ENCODE peak calls at places on chromosomes 16 and 17, in four cellular contexts. Y, J, H and L are unnamed samples. For H3K36me3 and H3K4me1, the result is how much of the 10 kb centered on the place peaks cover.

GRCh38 chr17:29149431-29150064 is 30.6 kb downstream of the MYO18A start:
- DNase-seq in Y (peak), J (peak), H (no peak), L (no peak)

GRCh38 chr17:44916781-44917241 is 1.5 kb upstream of the GFAP start:
- DNase-seq in Y (no peak), H (peak), J (peak), L (no peak)

GRCh38 chr17:50148226-50149098 is 2.0 kb downstream of the PPP1R9B start:
- DNase-seq in J (peak), Y (peak), H (peak), L (peak)

GRCh38 chr16:12020007-12020406 is 43.5 kb downstream of the SNX29 start:
- DNase-seq in J (no peak), H (no peak), Y (no peak), L (no peak)

GRCh38 chr17:76949913-76950695 is 81.9 kb downstream of the MGAT5B start:
- DNase-seq in Y (no peak), J (no peak), H (no peak), L (no peak)

GRCh38 chr17:27504188-27504995 is 48.1 kb downstream of the KSR1 start:
- DNase-seq in Y (no peak), H (no peak), J (peak), L (no peak)

GRCh38 chr17:3965123-3965800 is 1.0 kb upstream of the ATP2A3 start:
- DNase-seq in H (no peak), Y (peak), J (peak), L (peak)

GRCh38 chr17:31111183-31111582 is 16.4 kb downstream of the NF1 start:
- DNase-seq in H (no peak), J (no peak), Y (no peak), L (no peak)

GRCh38 chr16:75026892-75027391 is 28.1 kb downstream of the ZNRF1 start:
- DNase-seq in J (peak), Y (no peak), H (no peak), L (no peak)

GRCh38 chr17:70137451-70138230 is 31.7 kb upstream of the KCNJ2 start:
- DNase-seq in Y (peak), H (no peak), J (peak), L (no peak)

GRCh38 chr16:21613361-21613760 is 14.0 kb downstream of the METTL9 start:
- DNase-seq in H (no peak), J (no peak), Y (no peak), L (no peak)

GRCh38 chr17:41912925-41913324 is 5.8 kb downstream of the ACLY start:
- DNase-seq in Y (no peak), J (no peak), H (no peak), L (no peak)

GRCh38 chr17:41913798-41914197 is 5.0 kb downstream of the ACLY start:
- DNase-seq in J (no peak), Y (no peak), H (no peak), L (no peak)

GRCh38 chr17:41915020-41915419 is 3.7 kb downstream of the ACLY start:
- DNase-seq in H (no peak), J (no peak), Y (no peak), L (no peak)

GRCh38 chr17:41915566-41915965 is 3.2 kb downstream of the ACLY start:
- DNase-seq in J (no peak), Y (no peak), H (no peak), L (no peak)

GRCh38 chr17:41914358-41914766 is 4.4 kb downstream of the ACLY start:
- DNase-seq in J (peak), Y (no peak), H (no peak), L (no peak)
- H3K36me3 ChIP-seq in J (under half), Y (under half), H (under half), L (half or more)

GRCh38 chr17:38925263-38925995 is at the start of gene LASP1NB:
- DNase-seq in J (peak), Y (peak), H (no peak), L (peak)
- H3K4me3 ChIP-seq in J (no peak), Y (peak), H (no peak), L (peak)

GRCh38 chr17:12078791-12079190 is 58.1 kb downstream of the MAP2K4 start:
- DNase-seq in J (peak), Y (peak), H (no peak), L (no peak)

GRCh38 chr17:12070561-12070960 is 49.9 kb downstream of the MAP2K4 start:
- DNase-seq in J (peak), H (no peak), Y (no peak), L (no peak)

GRCh38 chr17:12077773-12078172 is 57.1 kb downstream of the MAP2K4 start:
- DNase-seq in Y (peak), J (no peak), H (no peak), L (no peak)

GRCh38 chr17:12068946-12069345 is 48.3 kb downstream of the MAP2K4 start:
- DNase-seq in H (no peak), J (no peak), Y (no peak), L (no peak)

GRCh38 chr17:12074346-12074745 is 53.7 kb downstream of the MAP2K4 start:
- DNase-seq in Y (no peak), J (no peak), H (no peak), L (no peak)
- H3K4me1 ChIP-seq in Y (under half), J (under half), H (under half), L (under half)

GRCh38 chr17:61843435-61843834 is 19.9 kb downstream of the BRIP1 start:
- DNase-seq in J (no peak), H (no peak), Y (no peak), L (no peak)

GRCh38 chr17:61846976-61847375 is 16.4 kb downstream of the BRIP1 start:
- DNase-seq in H (no peak), J (no peak), Y (no peak), L (no peak)

GRCh38 chr17:61839300-61839786 is 24.0 kb downstream of the BRIP1 start:
- DNase-seq in J (no peak), H (no peak), Y (no peak), L (no peak)

GRCh38 chr17:61846088-61846487 is 17.2 kb downstream of the BRIP1 start:
- DNase-seq in H (no peak), Y (no peak), J (no peak), L (no peak)

GRCh38 chr17:61842899-61843298 is 20.4 kb downstream of the BRIP1 start:
- DNase-seq in H (no peak), Y (no peak), J (no peak), L (no peak)
- H3K36me3 ChIP-seq in H (under half), Y (half or more), J (under half), L (under half)

DNA sequence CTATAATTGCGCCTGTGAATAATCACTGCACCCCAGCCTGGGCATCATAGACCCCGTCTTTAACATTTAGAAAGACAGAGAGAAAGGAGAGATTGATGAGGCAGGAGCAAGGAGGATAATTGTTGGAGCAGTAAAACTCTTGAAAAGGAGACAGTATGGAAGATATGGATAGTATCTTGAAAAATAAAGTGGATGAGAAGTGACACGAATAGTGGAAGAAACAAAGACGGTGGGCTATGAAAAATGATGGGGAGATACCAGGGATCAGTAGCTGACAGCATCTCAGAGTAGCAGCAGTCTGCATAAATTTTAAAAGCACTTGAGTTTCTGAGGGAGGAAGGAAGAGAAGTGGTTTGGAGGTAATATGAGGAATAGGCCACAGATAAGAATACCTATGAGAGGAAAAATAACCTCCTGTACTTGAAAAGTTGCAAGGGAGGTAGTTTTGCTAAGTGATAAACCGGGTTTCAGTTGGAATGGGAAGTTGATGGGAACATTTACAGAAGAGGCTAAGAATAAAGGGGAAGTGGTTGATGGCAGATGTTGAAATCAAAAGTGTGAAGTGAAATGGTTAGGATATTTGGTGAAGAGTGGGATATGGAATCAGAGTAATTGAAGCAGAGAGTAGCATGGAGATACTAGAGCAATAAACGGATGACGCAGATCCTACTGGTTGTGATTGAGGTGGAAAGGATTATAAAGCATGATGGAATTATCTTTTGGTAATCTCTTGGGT is 1.8 kb upstream of the PPM1D start:
- DNase-seq in H (no peak), J (no peak), Y (peak), L (no peak)
- H3K4me3 ChIP-seq in H (no peak), J (no peak), Y (peak), L (no peak)

GRCh38 chr16:88681709-88682451 is 4.4 kb downstream of the SNAI3 start:
- DNase-seq in Y (no peak), J (peak), H (no peak), L (no peak)

GRCh38 chr16:88681084-88681680 is 5.1 kb downstream of the SNAI3 start:
- DNase-seq in H (no peak), J (no peak), Y (no peak), L (no peak)

GRCh38 chr16:88678224-88678979 is 7.9 kb downstream of the SNAI3 start:
- DNase-seq in Y (no peak), H (no peak), J (no peak), L (peak)

GRCh38 chr16:88677721-88678120 is 8.6 kb downstream of the SNAI3 start:
- DNase-seq in H (no peak), J (no peak), Y (no peak), L (no peak)

GRCh38 chr16:88680554-88681083 is 5.7 kb downstream of the SNAI3 start:
- DNase-seq in H (no peak), Y (no peak), J (no peak), L (no peak)
- H3K4me1 ChIP-seq in H (under half), Y (under half), J (under half), L (under half)

GRCh38 chr16:5509336-5509735 is 411.7 kb upstream of the EEF2KMT start:
- DNase-seq in J (no peak), Y (no peak), H (no peak), L (no peak)
- H3K36me3 ChIP-seq in J (under half), Y (under half), H (under half), L (under half)

GRCh38 chr17:61314368-61315078 is 85.1 kb upstream of the TBX2 start:
- DNase-seq in H (no peak), Y (peak), J (peak), L (peak)

GRCh38 chr17:61321344-61321743 is 78.3 kb upstream of the TBX2 start:
- DNase-seq in J (no peak), H (no peak), Y (no peak), L (no peak)

GRCh38 chr17:61318684-61319098 is 81.0 kb upstream of the TBX2 start:
- DNase-seq in Y (no peak), J (no peak), H (no peak), L (no peak)

GRCh38 chr17:61316633-61317032 is 83.0 kb upstream of the TBX2 start:
- DNase-seq in J (no peak), H (no peak), Y (no peak), L (no peak)

DNA sequence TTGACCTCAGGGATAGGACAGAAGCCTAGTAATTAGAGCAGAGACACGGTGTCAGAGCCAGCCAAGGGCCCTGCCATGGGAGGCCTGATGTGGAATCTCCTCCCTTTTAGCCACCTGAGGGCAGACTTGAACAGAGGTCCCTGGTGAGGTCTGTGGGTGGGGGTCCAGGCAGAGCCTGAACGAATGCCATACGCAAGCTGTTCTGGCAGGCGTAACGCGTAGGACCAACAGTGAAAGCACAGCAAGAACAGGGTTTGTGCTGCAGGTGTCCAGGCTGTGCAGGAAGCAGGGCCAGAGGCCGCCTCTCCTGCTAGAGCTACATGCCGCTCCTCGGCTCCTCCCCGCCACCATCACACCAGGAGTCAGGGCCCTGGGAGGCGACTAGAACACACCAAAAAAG is 81.9 kb upstream of the TBX2 start:
- DNase-seq in H (no peak), J (no peak), Y (no peak), L (peak)
- H3K4me3 ChIP-seq in H (no peak), J (no peak), Y (no peak), L (no peak)